ENCODE peak calls at places on chromosomes 1 and 21, in seven cellular contexts. Z is CD8-positive, alpha-beta T cell; G is gastrocnemius medialis; R is kidney epithelial cell; M is activated naive CD8-positive, alpha-beta T cell treated with anti-CD3 and anti-CD28 coated beads for 36 hours; Q is brain microvascular endothelial cell; T is EH. J is an unnamed sample.

GRCh38 chr1:64476251-64476952 is 6.5 kb downstream of the CACHD1 start:
- DNase-seq in Q (peak; percentile 71), R (no peak), M (no peak), Z (no peak), G (no peak), T (peak; percentile 94), J (no peak)

GRCh38 chr1:67647036-67647798 is 37.8 kb upstream of the GADD45A start:
- DNase-seq in T (peak; percentile 69), R (no peak), Z (no peak), G (no peak), M (no peak), Q (no peak), J (no peak)

GRCh38 chr1:95286479-95286878 is 52.5 kb downstream of the RWDD3 start:
- DNase-seq in T (no peak), G (no peak), R (no peak), Z (no peak), M (no peak), Q (no peak), J (no peak)

GRCh38 chr1:117678246-117678977 is 72.6 kb downstream of the TENT5C start:
- DNase-seq in Z (no peak), Q (no peak), T (peak; percentile 58), R (no peak), G (no peak), M (no peak), J (no peak)

GRCh38 chr21:45294509-45295291 is 7.0 kb upstream of the POFUT2 start:
- DNase-seq in M (no peak), Z (peak; percentile 49), R (peak; percentile 83), T (peak; percentile 100), Q (peak; percentile 99), G (peak; percentile 53), J (peak; percentile 74)

GRCh38 chr1:113073457-113073950 is 506 bp downstream of the LRIG2 start:
- DNase-seq in G (peak; percentile 31), R (peak; percentile 18), Q (peak; percentile 51), M (no peak), T (peak; percentile 72), Z (no peak), J (peak; percentile 74)

GRCh38 chr1:204359474-204360255 is at the start of gene PLEKHA6:
- DNase-seq in Q (no peak), M (peak; percentile 35), G (no peak), Z (no peak), T (peak; percentile 69), R (no peak), J (no peak)

GRCh38 chr1:181324797-181325616 is 158.3 kb upstream of the CACNA1E start:
- DNase-seq in T (no peak), Q (no peak), Z (peak; percentile 67), R (peak; percentile 29), M (peak; percentile 70), G (no peak), J (no peak)

GRCh38 chr1:94792876-94793605 is 27.1 kb upstream of the SLC44A3 start:
- DNase-seq in Z (no peak), R (no peak), T (peak; percentile 88), M (no peak), Q (peak; percentile 60), G (no peak), J (no peak)

GRCh38 chr21:32499249-32500055 is 85.9 kb downstream of the TCP10L start:
- DNase-seq in R (no peak), G (no peak), Q (peak; percentile 51), Z (no peak), M (no peak), T (peak; percentile 89), J (no peak)

GRCh38 chr21:18917602-18918001 is 514.0 kb upstream of the TMPRSS15 start:
- DNase-seq in R (no peak), M (no peak), G (no peak), Q (no peak), T (no peak), Z (no peak), J (no peak)

GRCh38 chr1:97936976-97937375 is 16.1 kb upstream of the DPYD start:
- DNase-seq in Z (no peak), G (no peak), M (no peak), T (no peak), Q (no peak), R (no peak), J (no peak)

GRCh38 chr1:208177656-208178055 is 66.5 kb downstream of the PLXNA2 start:
- DNase-seq in G (no peak), Q (no peak), T (no peak), M (no peak), Z (no peak), R (no peak), J (peak; percentile 66)

GRCh38 chr1:230778916-230779590 is 31.9 kb downstream of the CAPN9 start:
- DNase-seq in M (no peak), Z (no peak), T (peak; percentile 29), G (no peak), Q (no peak), R (no peak), J (no peak)

GRCh38 chr1:44505210-44505993 is 100.3 kb downstream of the RNF220 start:
- DNase-seq in T (peak; percentile 5), Z (no peak), M (no peak), G (no peak), R (no peak), Q (no peak), J (no peak)

GRCh38 chr21:35457097-35457496 is 408.0 kb upstream of the RUNX1 start:
- DNase-seq in Z (no peak), M (no peak), R (no peak), G (no peak), Q (no peak), T (no peak), J (no peak)

GRCh38 chr1:156804572-156805243 is 11.9 kb downstream of the SH2D2A start:
- DNase-seq in Z (no peak), M (no peak), R (no peak), T (no peak), Q (no peak), G (no peak), J (no peak)

GRCh38 chr1:230145505-230145899 is 78.5 kb downstream of the GALNT2 start:
- DNase-seq in M (no peak), G (no peak), T (no peak), Z (no peak), R (no peak), Q (no peak), J (no peak)

GRCh38 chr21:45528028-45528705 is 14.1 kb downstream of the SLC19A1 start:
- DNase-seq in G (no peak), T (no peak), Z (no peak), Q (no peak), R (no peak), M (no peak), J (no peak)

GRCh38 chr21:43997766-43998742 is 14.1 kb upstream of the TRAPPC10 start:
- DNase-seq in M (no peak), R (no peak), Q (no peak), Z (no peak), T (peak; percentile 25), G (no peak), J (no peak)

GRCh38 chr1:207221934-207222351 is 99.5 kb upstream of the CD55 start:
- DNase-seq in Q (no peak), T (no peak), M (no peak), R (peak; percentile 7), Z (no peak), G (no peak), J (no peak)